ENCODE peak calls at places on chromosomes 2 and 18, in five cellular contexts. K is activated CD8-positive, alpha-beta memory T cell treated with anti-CD3 and anti-CD28 coated beads, Interleukin-2, amount 50 U/mL, for 48 hours; J is CD8-positive, alpha-beta memory T cell; N is cerebellum; F is caudate nucleus. M is an unnamed sample.

GRCh38 chr18:79018911-79019310 is 39.3 kb downstream of the SALL3 start:
- DNase-seq in K (no peak), J (no peak), N (no peak), F (no peak), M (no peak)

GRCh38 chr2:219737270-219737691 is 109.9 kb downstream of the SLC4A3 start:
- DNase-seq in K (no peak), J (no peak), N (peak; percentile 10), F (no peak), M (no peak)

GRCh38 chr2:200254788-200255187 is 51.7 kb upstream of the SPATS2L start:
- DNase-seq in K (no peak), J (no peak), N (no peak), F (no peak), M (no peak)

GRCh38 chr2:9778012-9778411 is 65.3 kb upstream of the TAF1B start:
- DNase-seq in K (no peak), J (no peak), N (no peak), F (no peak), M (no peak)

GRCh38 chr2:230220347-230220969 is 674 bp upstream of the SP110 start:
- DNase-seq in K (no peak), J (no peak), N (no peak), F (no peak), M (no peak)

GRCh38 chr2:207505728-207506127 is 24.0 kb upstream of the CREB1 start:
- DNase-seq in K (no peak), J (no peak), N (no peak), F (no peak), M (no peak)

GRCh38 chr2:179410552-179411356 is 146.1 kb upstream of the SESTD1 start:
- DNase-seq in K (no peak), J (no peak), N (peak; percentile 58), F (no peak), M (no peak)

GRCh38 chr2:78992451-78992806 is 33.1 kb upstream of the REG3G start:
- DNase-seq in K (no peak), J (no peak), N (no peak), F (no peak), M (no peak)

GRCh38 chr2:66889632-66889882 is 454.6 kb downstream of the MEIS1 start:
- DNase-seq in K (no peak), J (no peak), N (no peak), F (no peak), M (no peak)

GRCh38 chr2:69184224-69184623 is 171.2 kb downstream of the ANTXR1 start:
- DNase-seq in K (no peak), J (no peak), N (no peak), F (no peak), M (no peak)

GRCh38 chr2:17056236-17056635 is 390.6 kb upstream of the CYRIA start:
- DNase-seq in K (no peak), J (no peak), N (no peak), F (no peak), M (no peak)

GRCh38 chr2:69163109-69163508 is 150.1 kb downstream of the ANTXR1 start:
- DNase-seq in K (no peak), J (no peak), N (no peak), F (no peak), M (no peak)

GRCh38 chr2:19846567-19846966 is 55.2 kb downstream of the TTC32 start:
- DNase-seq in K (no peak), J (no peak), N (no peak), F (no peak), M (no peak)

GRCh38 chr2:119723784-119724467 is 35.8 kb upstream of the PTPN4 start:
- DNase-seq in K (no peak), J (no peak), N (no peak), F (no peak), M (no peak)

GRCh38 chr2:145750074-145750473 is 1230.2 kb upstream of the ZEB2 start:
- DNase-seq in K (no peak), J (no peak), N (no peak), F (no peak), M (no peak)

GRCh38 chr2:208607694-208608093 is 201.1 kb downstream of the PTH2R start:
- DNase-seq in K (no peak), J (no peak), N (no peak), F (no peak), M (no peak)

GRCh38 chr2:120779781-120780283 is 44.2 kb downstream of the GLI2 start:
- DNase-seq in K (no peak), J (no peak), N (no peak), F (no peak), M (no peak)

M was measured in central memory CD4-positive, alpha-beta T cell.